ENCODE peak calls at places on chromosomes 6 and 20, in six cellular contexts. Y is CD8-positive, alpha-beta memory T cell; I is GM23338; V is right lobe of liver; Z is breast epithelium; F is CD8-positive, alpha-beta T cell. B is an unnamed sample. For H3K4me1, the result is how much of the 10 kb centered on the place peaks cover.

GRCh38 chr6:53043626-53044025 is 21.6 kb upstream of the FBXO9 start:
- DNase-seq in F (no peak), I (peak), Y (no peak), Z (no peak), V (no peak), B (no peak)

GRCh38 chr6:29964904-29965872 is 22.9 kb downstream of the HLA-A start:
- DNase-seq in Y (peak), I (peak), Z (peak), V (peak), F (peak), B (peak)

GRCh38 chr6:119148102-119148824 is 69.8 kb upstream of the FAM184A start:
- DNase-seq in I (peak), V (no peak), Z (no peak), F (no peak), Y (no peak), B (no peak)

GRCh38 chr20:54212226-54212625 is 4.3 kb downstream of the PFDN4 start:
- DNase-seq in V (no peak), Y (no peak), I (no peak), Z (no peak), F (no peak), B (no peak)

GRCh38 chr6:138600726-138601125 is 101.4 kb upstream of the NHSL1 start:
- DNase-seq in F (no peak), Y (no peak), I (no peak), V (no peak), Z (no peak), B (no peak)

GRCh38 chr20:19012671-19013070 is 199.1 kb downstream of the SCP2D1 start:
- DNase-seq in I (no peak), F (no peak), V (no peak), Z (no peak), Y (no peak), B (no peak)

GRCh38 chr20:63125893-63126601 is 89.9 kb downstream of the YTHDF1 start:
- DNase-seq in Y (no peak), F (no peak), I (no peak), Z (no peak), V (peak), B (no peak)

GRCh38 chr6:11425431-11425871 is 112.1 kb upstream of the TMEM170B start:
- DNase-seq in F (no peak), I (peak), Z (no peak), V (no peak), Y (no peak), B (no peak)

GRCh38 chr20:32589256-32589655 is 4.1 kb upstream of the NOL4L start:
- DNase-seq in Y (no peak), V (no peak), Z (no peak), F (no peak), I (no peak), B (no peak)

GRCh38 chr6:2952557-2953095 is 18.7 kb downstream of the SERPINB6 start:
- DNase-seq in I (peak), Y (no peak), F (no peak), V (peak), Z (no peak), B (no peak)

GRCh38 chr20:61478611-61479305 is 226.7 kb downstream of the CDH4 start:
- DNase-seq in I (no peak), F (no peak), Z (no peak), Y (no peak), V (no peak), B (no peak)

GRCh38 chr20:24698706-24699206 is 229.3 kb downstream of the SYNDIG1 start:
- DNase-seq in V (no peak), Z (no peak), Y (no peak), I (no peak), F (no peak), B (no peak)

GRCh38 chr6:125587624-125588023 is 161.8 kb upstream of the HEY2 start:
- DNase-seq in Y (no peak), F (no peak), Z (no peak), I (no peak), V (no peak), B (no peak)

GRCh38 chr6:43758617-43759050 is 11.4 kb upstream of the VEGFA start:
- DNase-seq in I (peak), Z (no peak), Y (no peak), F (no peak), V (no peak), B (no peak)

GRCh38 chr6:117595099-117595923 is 7.0 kb downstream of the GOPC start:
- DNase-seq in Z (no peak), Y (no peak), V (no peak), I (no peak), F (no peak), B (no peak)

GRCh38 chr6:84779380-84779779 is 15.0 kb upstream of the TBX18 start:
- DNase-seq in F (no peak), Z (no peak), V (no peak), Y (no peak), I (no peak), B (no peak)

GRCh38 chr20:19407731-19408130 is 195.3 kb downstream of the SLC24A3 start:
- DNase-seq in I (peak), Y (no peak), V (no peak), F (no peak), Z (peak), B (no peak)

GRCh38 chr6:1838604-1839003 is 228.9 kb downstream of the FOXC1 start:
- DNase-seq in V (no peak), F (no peak), Y (no peak), Z (no peak), I (no peak), B (no peak)

GRCh38 chr6:157510329-157511188 is 129.6 kb downstream of the ZDHHC14 start:
- DNase-seq in Y (peak), V (no peak), I (peak), F (no peak), Z (no peak), B (no peak)

GRCh38 chr6:6686176-6686575 is 97.7 kb downstream of the LY86 start:
- DNase-seq in I (no peak), F (no peak), V (no peak), Z (no peak), Y (no peak), B (no peak)

DNA sequence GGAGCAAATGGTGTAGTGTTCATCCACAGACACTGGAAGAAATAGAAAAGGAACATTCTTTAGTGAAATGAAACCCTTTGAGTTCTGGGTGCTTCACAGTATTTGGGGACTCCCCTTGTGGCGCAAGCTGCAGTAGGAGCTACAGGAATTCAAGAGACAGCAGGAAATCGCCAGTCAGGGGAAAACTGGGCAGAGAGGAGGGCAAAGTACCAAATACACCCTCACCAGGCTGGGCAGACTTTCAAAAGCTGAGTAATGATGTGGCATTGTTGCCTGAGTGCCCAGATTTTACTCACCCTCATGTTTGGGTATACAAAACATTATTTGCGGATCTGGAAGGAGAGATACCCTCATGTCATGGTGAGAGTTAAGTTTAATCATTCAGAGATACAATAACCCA is 97.9 kb downstream of the SOD2 start:
- DNase-seq in Z (no peak), F (no peak), V (peak), Y (no peak), I (no peak), B (no peak)
- H3K4me3 ChIP-seq in Z (no peak), F (no peak), V (no peak), Y (no peak), I (no peak), B (no peak)

DNA sequence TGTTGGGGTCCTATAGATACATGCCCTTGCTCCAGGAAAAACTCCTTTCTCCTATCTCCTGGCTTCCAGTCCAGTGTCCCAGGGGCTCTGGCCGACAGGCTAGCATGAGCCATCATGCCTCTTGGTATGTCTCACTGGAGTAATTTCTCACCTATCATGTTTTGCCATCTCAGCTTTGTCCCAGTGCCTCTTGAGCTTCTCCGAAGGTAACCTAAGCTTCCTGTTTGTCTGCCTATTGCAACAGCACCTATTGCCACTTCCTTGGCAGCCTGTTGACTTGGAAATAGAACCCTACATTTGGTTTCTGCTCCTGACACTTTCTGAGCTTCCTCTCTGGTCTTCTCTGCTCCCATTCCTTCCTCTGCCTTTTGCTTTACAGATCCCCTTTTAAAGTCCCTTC is 197.7 kb downstream of the KCNQ5 start:
- DNase-seq in Z (no peak), I (no peak), F (no peak), V (no peak), Y (no peak), B (no peak)
- H3K27ac ChIP-seq in Z (no peak), I (no peak), F (no peak), V (no peak), Y (no peak), B (no peak)

GRCh38 chr6:111800468-111800760 is 72.8 kb downstream of the FYN start:
- DNase-seq in F (no peak), Y (no peak), Z (no peak), V (no peak), I (no peak), B (no peak)
- H3K4me1 ChIP-seq in F (under half), Y (half or more), Z (under half), V (under half), I (under half), B (under half)

DNA sequence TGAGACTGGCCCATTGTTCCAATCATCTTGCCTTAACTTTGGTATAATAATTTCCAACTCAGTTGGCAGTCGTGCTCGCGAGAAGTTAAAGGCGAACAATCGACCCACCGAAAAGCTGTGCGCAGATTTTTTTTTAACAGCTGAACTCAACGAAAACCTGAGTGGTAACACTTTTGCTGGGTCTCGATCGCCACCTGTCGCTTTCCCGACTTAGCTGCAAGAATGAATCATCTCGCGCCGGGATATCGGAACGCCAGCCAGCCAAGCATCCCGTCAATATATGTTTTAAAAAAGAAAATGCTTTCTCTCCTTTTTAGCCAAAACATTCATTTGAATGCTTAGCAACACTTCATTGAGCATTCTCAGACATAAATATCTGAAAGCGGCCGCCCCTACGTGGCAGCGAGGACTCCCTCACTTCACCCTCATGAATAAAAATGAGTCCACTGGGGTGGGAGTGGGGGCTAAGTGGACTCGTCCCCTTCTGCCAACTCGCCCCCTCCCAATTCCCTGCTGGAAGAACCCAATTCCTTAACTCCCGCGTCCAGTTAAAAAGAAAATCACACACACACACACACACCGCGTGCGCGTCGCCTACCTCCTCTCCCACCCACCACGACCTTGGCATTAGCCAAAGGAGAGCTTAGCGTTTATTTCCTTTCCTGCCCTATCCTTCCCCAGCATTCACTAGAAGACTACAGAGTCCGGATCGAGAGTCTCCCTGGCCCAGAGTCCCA is 1.5 kb downstream of the COL12A1 start:
- DNase-seq in I (peak), Y (no peak), F (no peak), Z (peak), V (no peak), B (no peak)
- H3K4me3 ChIP-seq in I (peak), Y (no peak), F (no peak), Z (peak), V (peak), B (peak)

GRCh38 chr6:32082951-32083350 is 26.2 kb downstream of the TNXB start:
- DNase-seq in F (no peak), Z (no peak), I (no peak), Y (no peak), V (no peak), B (no peak)

GRCh38 chr6:32083812-32084768 is 25.0 kb downstream of the TNXB start:
- DNase-seq in F (no peak), I (no peak), Z (no peak), Y (no peak), V (no peak), B (no peak)

GRCh38 chr6:32079566-32080290 is 29.4 kb downstream of the TNXB start:
- DNase-seq in Y (no peak), F (no peak), Z (no peak), V (no peak), I (no peak), B (no peak)

GRCh38 chr6:32081168-32081624 is 27.9 kb downstream of the TNXB start:
- DNase-seq in V (no peak), Z (peak), Y (no peak), F (no peak), I (no peak), B (no peak)

DNA sequence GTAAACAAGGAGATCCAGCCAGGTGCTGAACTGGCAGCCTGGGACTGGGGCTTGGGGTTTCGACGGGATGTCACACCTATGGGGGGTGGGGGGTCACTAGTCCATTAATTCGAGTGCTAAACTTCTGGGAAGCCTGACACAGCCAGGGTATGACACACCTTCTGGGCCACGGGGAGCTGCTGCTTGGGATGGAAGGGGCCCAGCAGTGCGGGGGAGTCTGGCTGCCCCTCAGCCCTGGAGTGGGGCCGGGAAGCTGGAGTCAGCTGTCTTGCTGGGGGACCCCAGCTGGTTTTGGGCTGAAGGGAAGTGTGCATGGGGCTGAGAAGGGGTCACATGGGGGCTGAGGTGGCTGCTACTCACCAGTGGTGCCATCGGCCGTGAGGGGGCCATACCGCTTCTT is 27.5 kb downstream of the TNXB start:
- DNase-seq in Y (no peak), F (no peak), V (no peak), Z (no peak), I (no peak), B (no peak)
- H3K27ac ChIP-seq in Y (no peak), F (no peak), V (no peak), Z (peak), I (no peak), B (no peak)

GRCh38 chr6:144152334-144152900 is 2.1 kb downstream of the STX11 start:
- DNase-seq in F (no peak), V (no peak), Y (no peak), Z (no peak), I (no peak), B (no peak)

GRCh38 chr6:144155529-144155928 is 5.2 kb downstream of the STX11 start:
- DNase-seq in F (no peak), Y (no peak), V (no peak), Z (no peak), I (no peak), B (no peak)

GRCh38 chr6:144156334-144156733 is 6.0 kb downstream of the STX11 start:
- DNase-seq in V (no peak), I (no peak), Z (no peak), Y (no peak), F (no peak), B (no peak)

GRCh38 chr6:144153260-144153659 is 2.9 kb downstream of the STX11 start:
- DNase-seq in F (no peak), Z (no peak), Y (no peak), I (no peak), V (no peak), B (no peak)

DNA sequence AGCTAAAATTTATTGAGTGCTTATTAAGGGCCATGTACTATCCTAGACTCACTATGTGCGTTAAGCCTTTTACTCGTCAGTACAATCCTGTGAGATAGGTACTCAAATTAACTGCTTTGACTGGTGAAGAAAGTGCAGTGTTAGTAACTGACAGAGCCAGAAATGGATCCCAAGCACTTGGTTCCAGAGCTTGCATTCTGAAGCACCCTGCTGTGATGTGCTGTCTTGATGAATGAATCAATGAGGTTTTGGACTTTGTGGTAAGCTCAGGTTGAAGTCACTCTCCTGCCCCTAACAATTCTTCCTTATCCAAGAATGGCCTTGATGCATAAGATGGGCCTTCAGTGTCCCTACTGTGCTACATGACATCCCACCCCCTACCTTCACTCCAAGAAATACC is 3.7 kb downstream of the STX11 start:
- DNase-seq in F (no peak), V (no peak), I (no peak), Y (no peak), Z (no peak), B (no peak)
- H3K4me1 ChIP-seq in F (under half), V (under half), I (under half), Y (under half), Z (under half), B (under half)